ENCODE peak calls at places on chromosomes 11 and 22, in eight cellular contexts. U is OCI-LY7; V is CD8-positive, alpha-beta T cell; Y is GM23248; R is keratinocyte; J is stimulated activated CD4-positive, alpha-beta T cell treated with anti-CD3 and anti-CD28 coated beads, Interleukin-12 subunit alpha, Interleukin-12 subunit beta, amount 100 ng/mL, for 48 hours; E is EL; F is WTC11. W is an unnamed sample.

GRCh38 chr22:39690901-39691620 is 120.5 kb downstream of the CACNA1I start:
- DNase-seq in U (no peak), V (peak; percentile 11), Y (peak; percentile 24), R (no peak), J (no peak), E (peak; percentile 13), F (peak; percentile 50), W (no peak)

GRCh38 chr22:48370508-48371325 is 1457.0 kb downstream of the BRD1 start:
- DNase-seq in U (no peak), V (no peak), Y (no peak), R (no peak), J (no peak), E (no peak), F (no peak), W (no peak)

GRCh38 chr11:86013718-86014117 is 55.2 kb downstream of the PICALM start:
- DNase-seq in U (no peak), V (no peak), Y (no peak), R (no peak), J (no peak), E (no peak), F (no peak), W (no peak)

GRCh38 chr22:48147404-48147803 is 1385.0 kb downstream of the TBC1D22A start:
- DNase-seq in U (no peak), V (no peak), Y (no peak), R (no peak), J (no peak), E (no peak), F (peak; percentile 37), W (no peak)

GRCh38 chr22:16824718-16825687 is at the start of gene XKR3:
- DNase-seq in U (peak; percentile 51), V (no peak), Y (peak; percentile 77), R (no peak), J (no peak), E (no peak), F (no peak), W (no peak)

GRCh38 chr22:42271906-42272305 is 1.5 kb upstream of the TCF20 start:
- DNase-seq in U (no peak), V (no peak), Y (no peak), R (no peak), J (no peak), E (no peak), F (no peak), W (no peak)

GRCh38 chr11:124899376-124900145 is 1.9 kb upstream of the ROBO4 start:
- DNase-seq in U (no peak), V (no peak), Y (no peak), R (no peak), J (no peak), E (peak; percentile 51), F (no peak), W (peak; percentile 39)

GRCh38 chr22:50140615-50141014 is 29.9 kb upstream of the PANX2 start:
- DNase-seq in U (no peak), V (no peak), Y (no peak), R (no peak), J (no peak), E (no peak), F (no peak), W (no peak)

GRCh38 chr11:10628506-10629236 is 60.2 kb upstream of the LYVE1 start:
- DNase-seq in U (peak; percentile 27), V (no peak), Y (no peak), R (no peak), J (no peak), E (no peak), F (no peak), W (no peak)

GRCh38 chr11:64885367-64886286 is 7.2 kb upstream of the EHD1 start:
- DNase-seq in U (no peak), V (no peak), Y (peak; percentile 65), R (no peak), J (no peak), E (peak; percentile 68), F (no peak), W (peak; percentile 50)

GRCh38 chr22:30877662-30878515 is 90.7 kb downstream of the MORC2 start:
- DNase-seq in U (no peak), V (no peak), Y (peak; percentile 6), R (no peak), J (no peak), E (no peak), F (no peak), W (no peak)

GRCh38 chr11:57566564-57567209 is 785 bp downstream of the UBE2L6 start:
- DNase-seq in U (no peak), V (no peak), Y (peak; percentile 55), R (no peak), J (no peak), E (peak; percentile 12), F (no peak), W (no peak)

GRCh38 chr11:55793321-55793720 is 2.0 kb upstream of the OR5D14 start:
- DNase-seq in U (no peak), V (no peak), Y (no peak), R (no peak), J (no peak), E (no peak), F (no peak), W (no peak)

GRCh38 chr22:19713228-19713627 is 1.1 kb upstream of the SEPTIN5 start:
- DNase-seq in U (no peak), V (no peak), Y (no peak), R (no peak), J (no peak), E (no peak), F (no peak), W (no peak)

GRCh38 chr11:125551835-125552342 is 17.4 kb upstream of the EI24 start:
- DNase-seq in U (no peak), V (no peak), Y (no peak), R (no peak), J (no peak), E (no peak), F (no peak), W (no peak)

GRCh38 chr22:44139773-44140172 is 41.0 kb upstream of the PARVG start:
- DNase-seq in U (no peak), V (no peak), Y (no peak), R (no peak), J (no peak), E (no peak), F (no peak), W (no peak)

GRCh38 chr22:41092847-41093371 is 517 bp downstream of the EP300 start:
- DNase-seq in U (peak; percentile 76), V (peak; percentile 21), Y (peak; percentile 69), R (no peak), J (no peak), E (peak; percentile 40), F (no peak), W (peak; percentile 41)

GRCh38 chr22:39243443-39244072 is 1.2 kb downstream of the PDGFB start:
- DNase-seq in U (no peak), V (no peak), Y (no peak), R (no peak), J (no peak), E (no peak), F (no peak), W (peak; percentile 89)

W was measured in Caco-2.